ENCODE peak calls at places on chromosome 4, in nine cellular contexts. One of them, this sample, is unnamed.

GRCh38 chr4:15707363-15707715 is 4.5 kb downstream of the BST1 start:
- DNase-seq in kidney: no peak
- DNase-seq in stimulated activated CD4-positive, alpha-beta T cell treated with anti-CD3 and anti-CD28 coated beads, Interleukin-15, amount 100 ng/mL, for 1 hour: no peak
- DNase-seq in activated T-helper 1 cell treated with anti-CD3 and anti-CD28 coated beads, Interleukin-2, amount 50 U/mL, for 16 hours: no peak
- DNase-seq in activated effector memory CD4-positive, alpha-beta T cell treated with Interleukin-2 at 50 U/mL for 16 hours: no peak
- DNase-seq in T-helper 9 cell: no peak
- DNase-seq in pulmonary artery endothelial cell: no peak
- DNase-seq in Karpas-422: no peak
- DNase-seq in immature natural killer cell: no peak
- DNase-seq in this sample: no peak

GRCh38 chr4:77921701-77922100 is 59.1 kb downstream of the MRPL1 start:
- DNase-seq in activated effector memory CD4-positive, alpha-beta T cell treated with Interleukin-2 at 50 U/mL for 16 hours: no peak
- DNase-seq in pulmonary artery endothelial cell: peak
- DNase-seq in kidney: no peak
- DNase-seq in Karpas-422: no peak
- DNase-seq in T-helper 9 cell: no peak
- DNase-seq in immature natural killer cell: no peak
- DNase-seq in activated T-helper 1 cell treated with anti-CD3 and anti-CD28 coated beads, Interleukin-2, amount 50 U/mL, for 16 hours: no peak
- DNase-seq in stimulated activated CD4-positive, alpha-beta T cell treated with anti-CD3 and anti-CD28 coated beads, Interleukin-15, amount 100 ng/mL, for 1 hour: no peak
- DNase-seq in this sample: no peak

GRCh38 chr4:104486702-104487101 is 8.0 kb downstream of the CXXC4 start:
- DNase-seq in Karpas-422: no peak
- DNase-seq in kidney: no peak
- DNase-seq in immature natural killer cell: no peak
- DNase-seq in activated T-helper 1 cell treated with anti-CD3 and anti-CD28 coated beads, Interleukin-2, amount 50 U/mL, for 16 hours: no peak
- DNase-seq in T-helper 9 cell: no peak
- DNase-seq in stimulated activated CD4-positive, alpha-beta T cell treated with anti-CD3 and anti-CD28 coated beads, Interleukin-15, amount 100 ng/mL, for 1 hour: no peak
- DNase-seq in pulmonary artery endothelial cell: no peak
- DNase-seq in activated effector memory CD4-positive, alpha-beta T cell treated with Interleukin-2 at 50 U/mL for 16 hours: no peak
- DNase-seq in this sample: no peak

GRCh38 chr4:70158576-70158975 is 4.5 kb downstream of the PRR27 start:
- DNase-seq in stimulated activated CD4-positive, alpha-beta T cell treated with anti-CD3 and anti-CD28 coated beads, Interleukin-15, amount 100 ng/mL, for 1 hour: no peak
- DNase-seq in pulmonary artery endothelial cell: no peak
- DNase-seq in immature natural killer cell: no peak
- DNase-seq in activated T-helper 1 cell treated with anti-CD3 and anti-CD28 coated beads, Interleukin-2, amount 50 U/mL, for 16 hours: no peak
- DNase-seq in kidney: peak
- DNase-seq in T-helper 9 cell: no peak
- DNase-seq in activated effector memory CD4-positive, alpha-beta T cell treated with Interleukin-2 at 50 U/mL for 16 hours: no peak
- DNase-seq in Karpas-422: no peak
- DNase-seq in this sample: no peak

GRCh38 chr4:5472166-5472565 is 236.2 kb downstream of the EVC2 start:
- DNase-seq in kidney: no peak
- DNase-seq in stimulated activated CD4-positive, alpha-beta T cell treated with anti-CD3 and anti-CD28 coated beads, Interleukin-15, amount 100 ng/mL, for 1 hour: no peak
- DNase-seq in activated T-helper 1 cell treated with anti-CD3 and anti-CD28 coated beads, Interleukin-2, amount 50 U/mL, for 16 hours: no peak
- DNase-seq in pulmonary artery endothelial cell: no peak
- DNase-seq in immature natural killer cell: no peak
- DNase-seq in T-helper 9 cell: no peak
- DNase-seq in activated effector memory CD4-positive, alpha-beta T cell treated with Interleukin-2 at 50 U/mL for 16 hours: no peak
- DNase-seq in Karpas-422: no peak
- DNase-seq in this sample: no peak

GRCh38 chr4:12924728-12925320 is 559.3 kb downstream of the RAB28 start:
- DNase-seq in immature natural killer cell: no peak
- DNase-seq in stimulated activated CD4-positive, alpha-beta T cell treated with anti-CD3 and anti-CD28 coated beads, Interleukin-15, amount 100 ng/mL, for 1 hour: no peak
- DNase-seq in T-helper 9 cell: no peak
- DNase-seq in pulmonary artery endothelial cell: no peak
- DNase-seq in activated effector memory CD4-positive, alpha-beta T cell treated with Interleukin-2 at 50 U/mL for 16 hours: no peak
- DNase-seq in Karpas-422: no peak
- DNase-seq in activated T-helper 1 cell treated with anti-CD3 and anti-CD28 coated beads, Interleukin-2, amount 50 U/mL, for 16 hours: no peak
- DNase-seq in kidney: no peak
- DNase-seq in this sample: no peak

GRCh38 chr4:179624768-179625181 is 2182.5 kb upstream of the AGA start:
- DNase-seq in kidney: no peak
- DNase-seq in T-helper 9 cell: no peak
- DNase-seq in stimulated activated CD4-positive, alpha-beta T cell treated with anti-CD3 and anti-CD28 coated beads, Interleukin-15, amount 100 ng/mL, for 1 hour: no peak
- DNase-seq in activated T-helper 1 cell treated with anti-CD3 and anti-CD28 coated beads, Interleukin-2, amount 50 U/mL, for 16 hours: no peak
- DNase-seq in activated effector memory CD4-positive, alpha-beta T cell treated with Interleukin-2 at 50 U/mL for 16 hours: no peak
- DNase-seq in pulmonary artery endothelial cell: no peak
- DNase-seq in Karpas-422: no peak
- DNase-seq in immature natural killer cell: no peak
- DNase-seq in this sample: no peak

GRCh38 chr4:127069675-127070074 is 563.1 kb upstream of the INTU start:
- DNase-seq in kidney: no peak
- DNase-seq in stimulated activated CD4-positive, alpha-beta T cell treated with anti-CD3 and anti-CD28 coated beads, Interleukin-15, amount 100 ng/mL, for 1 hour: no peak
- DNase-seq in Karpas-422: no peak
- DNase-seq in pulmonary artery endothelial cell: no peak
- DNase-seq in activated T-helper 1 cell treated with anti-CD3 and anti-CD28 coated beads, Interleukin-2, amount 50 U/mL, for 16 hours: no peak
- DNase-seq in T-helper 9 cell: no peak
- DNase-seq in activated effector memory CD4-positive, alpha-beta T cell treated with Interleukin-2 at 50 U/mL for 16 hours: no peak
- DNase-seq in immature natural killer cell: no peak
- DNase-seq in this sample: no peak

GRCh38 chr4:6199344-6199921 is 916 bp downstream of the JAKMIP1 start:
- DNase-seq in immature natural killer cell: no peak
- DNase-seq in activated effector memory CD4-positive, alpha-beta T cell treated with Interleukin-2 at 50 U/mL for 16 hours: peak
- DNase-seq in T-helper 9 cell: no peak
- DNase-seq in stimulated activated CD4-positive, alpha-beta T cell treated with anti-CD3 and anti-CD28 coated beads, Interleukin-15, amount 100 ng/mL, for 1 hour: no peak
- DNase-seq in Karpas-422: no peak
- DNase-seq in kidney: peak
- DNase-seq in activated T-helper 1 cell treated with anti-CD3 and anti-CD28 coated beads, Interleukin-2, amount 50 U/mL, for 16 hours: no peak
- DNase-seq in pulmonary artery endothelial cell: no peak
- DNase-seq in this sample: peak

GRCh38 chr4:109290918-109291317 is 11.5 kb downstream of the COL25A1 start:
- DNase-seq in pulmonary artery endothelial cell: no peak
- DNase-seq in stimulated activated CD4-positive, alpha-beta T cell treated with anti-CD3 and anti-CD28 coated beads, Interleukin-15, amount 100 ng/mL, for 1 hour: no peak
- DNase-seq in activated T-helper 1 cell treated with anti-CD3 and anti-CD28 coated beads, Interleukin-2, amount 50 U/mL, for 16 hours: no peak
- DNase-seq in kidney: no peak
- DNase-seq in activated effector memory CD4-positive, alpha-beta T cell treated with Interleukin-2 at 50 U/mL for 16 hours: no peak
- DNase-seq in T-helper 9 cell: no peak
- DNase-seq in immature natural killer cell: no peak
- DNase-seq in Karpas-422: no peak
- DNase-seq in this sample: no peak

GRCh38 chr4:1081689-1082040 is 31.7 kb downstream of the RNF212 start:
- DNase-seq in activated T-helper 1 cell treated with anti-CD3 and anti-CD28 coated beads, Interleukin-2, amount 50 U/mL, for 16 hours: no peak
- DNase-seq in immature natural killer cell: no peak
- DNase-seq in pulmonary artery endothelial cell: no peak
- DNase-seq in kidney: no peak
- DNase-seq in activated effector memory CD4-positive, alpha-beta T cell treated with Interleukin-2 at 50 U/mL for 16 hours: no peak
- DNase-seq in Karpas-422: no peak
- DNase-seq in T-helper 9 cell: no peak
- DNase-seq in stimulated activated CD4-positive, alpha-beta T cell treated with anti-CD3 and anti-CD28 coated beads, Interleukin-15, amount 100 ng/mL, for 1 hour: no peak
- DNase-seq in this sample: no peak

GRCh38 chr4:36209941-36210663 is 34.2 kb downstream of the ARAP2 start:
- DNase-seq in T-helper 9 cell: no peak
- DNase-seq in activated effector memory CD4-positive, alpha-beta T cell treated with Interleukin-2 at 50 U/mL for 16 hours: no peak
- DNase-seq in pulmonary artery endothelial cell: no peak
- DNase-seq in Karpas-422: no peak
- DNase-seq in immature natural killer cell: no peak
- DNase-seq in stimulated activated CD4-positive, alpha-beta T cell treated with anti-CD3 and anti-CD28 coated beads, Interleukin-15, amount 100 ng/mL, for 1 hour: no peak
- DNase-seq in activated T-helper 1 cell treated with anti-CD3 and anti-CD28 coated beads, Interleukin-2, amount 50 U/mL, for 16 hours: no peak
- DNase-seq in kidney: no peak
- DNase-seq in this sample: no peak

GRCh38 chr4:41106081-41106480 is 108.3 kb downstream of the APBB2 start:
- DNase-seq in stimulated activated CD4-positive, alpha-beta T cell treated with anti-CD3 and anti-CD28 coated beads, Interleukin-15, amount 100 ng/mL, for 1 hour: no peak
- DNase-seq in immature natural killer cell: no peak
- DNase-seq in Karpas-422: no peak
- DNase-seq in activated T-helper 1 cell treated with anti-CD3 and anti-CD28 coated beads, Interleukin-2, amount 50 U/mL, for 16 hours: no peak
- DNase-seq in T-helper 9 cell: no peak
- DNase-seq in activated effector memory CD4-positive, alpha-beta T cell treated with Interleukin-2 at 50 U/mL for 16 hours: no peak
- DNase-seq in pulmonary artery endothelial cell: no peak
- DNase-seq in kidney: no peak
- DNase-seq in this sample: no peak

GRCh38 chr4:112604590-112604989 is 32.1 kb downstream of the ZGRF1 start:
- DNase-seq in activated effector memory CD4-positive, alpha-beta T cell treated with Interleukin-2 at 50 U/mL for 16 hours: no peak
- DNase-seq in stimulated activated CD4-positive, alpha-beta T cell treated with anti-CD3 and anti-CD28 coated beads, Interleukin-15, amount 100 ng/mL, for 1 hour: no peak
- DNase-seq in Karpas-422: peak
- DNase-seq in immature natural killer cell: peak
- DNase-seq in pulmonary artery endothelial cell: peak
- DNase-seq in kidney: no peak
- DNase-seq in T-helper 9 cell: peak
- DNase-seq in activated T-helper 1 cell treated with anti-CD3 and anti-CD28 coated beads, Interleukin-2, amount 50 U/mL, for 16 hours: no peak
- DNase-seq in this sample: peak

GRCh38 chr4:73019462-73020047 is 50.0 kb downstream of the COX18 start:
- DNase-seq in activated effector memory CD4-positive, alpha-beta T cell treated with Interleukin-2 at 50 U/mL for 16 hours: no peak
- DNase-seq in kidney: no peak
- DNase-seq in T-helper 9 cell: no peak
- DNase-seq in stimulated activated CD4-positive, alpha-beta T cell treated with anti-CD3 and anti-CD28 coated beads, Interleukin-15, amount 100 ng/mL, for 1 hour: no peak
- DNase-seq in Karpas-422: peak
- DNase-seq in immature natural killer cell: peak
- DNase-seq in activated T-helper 1 cell treated with anti-CD3 and anti-CD28 coated beads, Interleukin-2, amount 50 U/mL, for 16 hours: no peak
- DNase-seq in pulmonary artery endothelial cell: no peak
- DNase-seq in this sample: no peak

GRCh38 chr4:95949136-95949765 is 109.4 kb downstream of the PDHA2 start:
- DNase-seq in Karpas-422: no peak
- DNase-seq in activated effector memory CD4-positive, alpha-beta T cell treated with Interleukin-2 at 50 U/mL for 16 hours: no peak
- DNase-seq in stimulated activated CD4-positive, alpha-beta T cell treated with anti-CD3 and anti-CD28 coated beads, Interleukin-15, amount 100 ng/mL, for 1 hour: no peak
- DNase-seq in pulmonary artery endothelial cell: no peak
- DNase-seq in T-helper 9 cell: no peak
- DNase-seq in activated T-helper 1 cell treated with anti-CD3 and anti-CD28 coated beads, Interleukin-2, amount 50 U/mL, for 16 hours: no peak
- DNase-seq in kidney: no peak
- DNase-seq in immature natural killer cell: no peak
- DNase-seq in this sample: no peak

GRCh38 chr4:4386736-4387392 is at the start of gene NSG1:
- DNase-seq in pulmonary artery endothelial cell: no peak
- DNase-seq in Karpas-422: no peak
- DNase-seq in activated T-helper 1 cell treated with anti-CD3 and anti-CD28 coated beads, Interleukin-2, amount 50 U/mL, for 16 hours: peak
- DNase-seq in activated effector memory CD4-positive, alpha-beta T cell treated with Interleukin-2 at 50 U/mL for 16 hours: peak
- DNase-seq in immature natural killer cell: no peak
- DNase-seq in kidney: peak
- DNase-seq in T-helper 9 cell: peak
- DNase-seq in stimulated activated CD4-positive, alpha-beta T cell treated with anti-CD3 and anti-CD28 coated beads, Interleukin-15, amount 100 ng/mL, for 1 hour: no peak
- DNase-seq in this sample: peak

GRCh38 chr4:183343730-183344129 is 21.5 kb upstream of the CLDN24 start:
- DNase-seq in T-helper 9 cell: no peak
- DNase-seq in Karpas-422: no peak
- DNase-seq in immature natural killer cell: no peak
- DNase-seq in pulmonary artery endothelial cell: no peak
- DNase-seq in stimulated activated CD4-positive, alpha-beta T cell treated with anti-CD3 and anti-CD28 coated beads, Interleukin-15, amount 100 ng/mL, for 1 hour: no peak
- DNase-seq in activated T-helper 1 cell treated with anti-CD3 and anti-CD28 coated beads, Interleukin-2, amount 50 U/mL, for 16 hours: no peak
- DNase-seq in kidney: peak
- DNase-seq in activated effector memory CD4-positive, alpha-beta T cell treated with Interleukin-2 at 50 U/mL for 16 hours: no peak
- DNase-seq in this sample: no peak

GRCh38 chr4:96004341-96004740 is 164.4 kb downstream of the PDHA2 start:
- DNase-seq in Karpas-422: no peak
- DNase-seq in stimulated activated CD4-positive, alpha-beta T cell treated with anti-CD3 and anti-CD28 coated beads, Interleukin-15, amount 100 ng/mL, for 1 hour: no peak
- DNase-seq in activated T-helper 1 cell treated with anti-CD3 and anti-CD28 coated beads, Interleukin-2, amount 50 U/mL, for 16 hours: no peak
- DNase-seq in immature natural killer cell: no peak
- DNase-seq in pulmonary artery endothelial cell: no peak
- DNase-seq in T-helper 9 cell: no peak
- DNase-seq in kidney: no peak
- DNase-seq in activated effector memory CD4-positive, alpha-beta T cell treated with Interleukin-2 at 50 U/mL for 16 hours: no peak
- DNase-seq in this sample: no peak

GRCh38 chr4:133147922-133148689 is 988 bp upstream of the PCDH10 start:
- DNase-seq in activated T-helper 1 cell treated with anti-CD3 and anti-CD28 coated beads, Interleukin-2, amount 50 U/mL, for 16 hours: no peak
- DNase-seq in T-helper 9 cell: no peak
- DNase-seq in immature natural killer cell: no peak
- DNase-seq in kidney: peak
- DNase-seq in stimulated activated CD4-positive, alpha-beta T cell treated with anti-CD3 and anti-CD28 coated beads, Interleukin-15, amount 100 ng/mL, for 1 hour: no peak
- DNase-seq in pulmonary artery endothelial cell: no peak
- DNase-seq in activated effector memory CD4-positive, alpha-beta T cell treated with Interleukin-2 at 50 U/mL for 16 hours: no peak
- DNase-seq in Karpas-422: no peak
- DNase-seq in this sample: no peak

GRCh38 chr4:67674098-67674497 is 26.9 kb downstream of the UBA6 start:
- DNase-seq in T-helper 9 cell: no peak
- DNase-seq in immature natural killer cell: no peak
- DNase-seq in stimulated activated CD4-positive, alpha-beta T cell treated with anti-CD3 and anti-CD28 coated beads, Interleukin-15, amount 100 ng/mL, for 1 hour: no peak
- DNase-seq in Karpas-422: no peak
- DNase-seq in activated T-helper 1 cell treated with anti-CD3 and anti-CD28 coated beads, Interleukin-2, amount 50 U/mL, for 16 hours: no peak
- DNase-seq in pulmonary artery endothelial cell: no peak
- DNase-seq in activated effector memory CD4-positive, alpha-beta T cell treated with Interleukin-2 at 50 U/mL for 16 hours: no peak
- DNase-seq in kidney: no peak
- DNase-seq in this sample: no peak

GRCh38 chr4:89303177-89303576 is 4.4 kb downstream of the GPRIN3 start:
- DNase-seq in Karpas-422: no peak
- DNase-seq in activated T-helper 1 cell treated with anti-CD3 and anti-CD28 coated beads, Interleukin-2, amount 50 U/mL, for 16 hours: no peak
- DNase-seq in pulmonary artery endothelial cell: no peak
- DNase-seq in kidney: peak
- DNase-seq in immature natural killer cell: peak
- DNase-seq in activated effector memory CD4-positive, alpha-beta T cell treated with Interleukin-2 at 50 U/mL for 16 hours: peak
- DNase-seq in stimulated activated CD4-positive, alpha-beta T cell treated with anti-CD3 and anti-CD28 coated beads, Interleukin-15, amount 100 ng/mL, for 1 hour: no peak
- DNase-seq in T-helper 9 cell: no peak
- DNase-seq in this sample: peak

GRCh38 chr4:80963051-80963450 is 67.5 kb upstream of the BMP3 start:
- DNase-seq in T-helper 9 cell: no peak
- DNase-seq in immature natural killer cell: no peak
- DNase-seq in kidney: no peak
- DNase-seq in activated effector memory CD4-positive, alpha-beta T cell treated with Interleukin-2 at 50 U/mL for 16 hours: no peak
- DNase-seq in pulmonary artery endothelial cell: no peak
- DNase-seq in Karpas-422: no peak
- DNase-seq in stimulated activated CD4-positive, alpha-beta T cell treated with anti-CD3 and anti-CD28 coated beads, Interleukin-15, amount 100 ng/mL, for 1 hour: no peak
- DNase-seq in activated T-helper 1 cell treated with anti-CD3 and anti-CD28 coated beads, Interleukin-2, amount 50 U/mL, for 16 hours: no peak
- DNase-seq in this sample: no peak

GRCh38 chr4:86935833-86936721 is 1.3 kb downstream of the AFF1 start:
- DNase-seq in stimulated activated CD4-positive, alpha-beta T cell treated with anti-CD3 and anti-CD28 coated beads, Interleukin-15, amount 100 ng/mL, for 1 hour: peak
- DNase-seq in immature natural killer cell: peak
- DNase-seq in activated T-helper 1 cell treated with anti-CD3 and anti-CD28 coated beads, Interleukin-2, amount 50 U/mL, for 16 hours: peak
- DNase-seq in Karpas-422: peak
- DNase-seq in activated effector memory CD4-positive, alpha-beta T cell treated with Interleukin-2 at 50 U/mL for 16 hours: peak
- DNase-seq in pulmonary artery endothelial cell: no peak
- DNase-seq in T-helper 9 cell: peak
- DNase-seq in kidney: peak
- DNase-seq in this sample: peak

GRCh38 chr4:8218371-8219050 is 19.4 kb downstream of the SH3TC1 start:
- DNase-seq in activated T-helper 1 cell treated with anti-CD3 and anti-CD28 coated beads, Interleukin-2, amount 50 U/mL, for 16 hours: no peak
- DNase-seq in immature natural killer cell: no peak
- DNase-seq in kidney: peak
- DNase-seq in activated effector memory CD4-positive, alpha-beta T cell treated with Interleukin-2 at 50 U/mL for 16 hours: no peak
- DNase-seq in Karpas-422: no peak
- DNase-seq in pulmonary artery endothelial cell: no peak
- DNase-seq in stimulated activated CD4-positive, alpha-beta T cell treated with anti-CD3 and anti-CD28 coated beads, Interleukin-15, amount 100 ng/mL, for 1 hour: no peak
- DNase-seq in T-helper 9 cell: no peak
- DNase-seq in this sample: no peak

GRCh38 chr4:145843148-145843547 is 95.5 kb downstream of the ZNF827 start:
- DNase-seq in kidney: no peak
- DNase-seq in immature natural killer cell: no peak
- DNase-seq in pulmonary artery endothelial cell: peak
- DNase-seq in T-helper 9 cell: no peak
- DNase-seq in activated T-helper 1 cell treated with anti-CD3 and anti-CD28 coated beads, Interleukin-2, amount 50 U/mL, for 16 hours: no peak
- DNase-seq in stimulated activated CD4-positive, alpha-beta T cell treated with anti-CD3 and anti-CD28 coated beads, Interleukin-15, amount 100 ng/mL, for 1 hour: no peak
- DNase-seq in activated effector memory CD4-positive, alpha-beta T cell treated with Interleukin-2 at 50 U/mL for 16 hours: no peak
- DNase-seq in Karpas-422: no peak
- DNase-seq in this sample: no peak

GRCh38 chr4:80926446-80926845 is 104.1 kb upstream of the BMP3 start:
- DNase-seq in activated effector memory CD4-positive, alpha-beta T cell treated with Interleukin-2 at 50 U/mL for 16 hours: no peak
- DNase-seq in kidney: no peak
- DNase-seq in stimulated activated CD4-positive, alpha-beta T cell treated with anti-CD3 and anti-CD28 coated beads, Interleukin-15, amount 100 ng/mL, for 1 hour: no peak
- DNase-seq in immature natural killer cell: no peak
- DNase-seq in T-helper 9 cell: no peak
- DNase-seq in Karpas-422: no peak
- DNase-seq in activated T-helper 1 cell treated with anti-CD3 and anti-CD28 coated beads, Interleukin-2, amount 50 U/mL, for 16 hours: no peak
- DNase-seq in pulmonary artery endothelial cell: no peak
- DNase-seq in this sample: no peak

GRCh38 chr4:182819751-182820150 is 97.4 kb downstream of the DCTD start:
- DNase-seq in pulmonary artery endothelial cell: no peak
- DNase-seq in kidney: no peak
- DNase-seq in activated effector memory CD4-positive, alpha-beta T cell treated with Interleukin-2 at 50 U/mL for 16 hours: no peak
- DNase-seq in stimulated activated CD4-positive, alpha-beta T cell treated with anti-CD3 and anti-CD28 coated beads, Interleukin-15, amount 100 ng/mL, for 1 hour: no peak
- DNase-seq in activated T-helper 1 cell treated with anti-CD3 and anti-CD28 coated beads, Interleukin-2, amount 50 U/mL, for 16 hours: no peak
- DNase-seq in Karpas-422: no peak
- DNase-seq in T-helper 9 cell: no peak
- DNase-seq in immature natural killer cell: no peak
- DNase-seq in this sample: no peak

GRCh38 chr4:113673450-113673849 is 88.1 kb downstream of the CAMK2D start:
- DNase-seq in T-helper 9 cell: no peak
- DNase-seq in Karpas-422: peak
- DNase-seq in immature natural killer cell: peak
- DNase-seq in activated effector memory CD4-positive, alpha-beta T cell treated with Interleukin-2 at 50 U/mL for 16 hours: no peak
- DNase-seq in stimulated activated CD4-positive, alpha-beta T cell treated with anti-CD3 and anti-CD28 coated beads, Interleukin-15, amount 100 ng/mL, for 1 hour: no peak
- DNase-seq in activated T-helper 1 cell treated with anti-CD3 and anti-CD28 coated beads, Interleukin-2, amount 50 U/mL, for 16 hours: no peak
- DNase-seq in pulmonary artery endothelial cell: no peak
- DNase-seq in kidney: no peak
- DNase-seq in this sample: no peak

GRCh38 chr4:1374706-1375045 is 27.7 kb downstream of the UVSSA start:
- DNase-seq in activated T-helper 1 cell treated with anti-CD3 and anti-CD28 coated beads, Interleukin-2, amount 50 U/mL, for 16 hours: no peak
- DNase-seq in pulmonary artery endothelial cell: no peak
- DNase-seq in T-helper 9 cell: no peak
- DNase-seq in immature natural killer cell: no peak
- DNase-seq in stimulated activated CD4-positive, alpha-beta T cell treated with anti-CD3 and anti-CD28 coated beads, Interleukin-15, amount 100 ng/mL, for 1 hour: no peak
- DNase-seq in Karpas-422: no peak
- DNase-seq in kidney: no peak
- DNase-seq in activated effector memory CD4-positive, alpha-beta T cell treated with Interleukin-2 at 50 U/mL for 16 hours: no peak
- DNase-seq in this sample: no peak

GRCh38 chr4:1810765-1811164 is 17.7 kb downstream of the FGFR3 start:
- DNase-seq in immature natural killer cell: no peak
- DNase-seq in activated effector memory CD4-positive, alpha-beta T cell treated with Interleukin-2 at 50 U/mL for 16 hours: no peak
- DNase-seq in stimulated activated CD4-positive, alpha-beta T cell treated with anti-CD3 and anti-CD28 coated beads, Interleukin-15, amount 100 ng/mL, for 1 hour: no peak
- DNase-seq in pulmonary artery endothelial cell: no peak
- DNase-seq in T-helper 9 cell: no peak
- DNase-seq in kidney: peak
- DNase-seq in activated T-helper 1 cell treated with anti-CD3 and anti-CD28 coated beads, Interleukin-2, amount 50 U/mL, for 16 hours: no peak
- DNase-seq in Karpas-422: no peak
- DNase-seq in this sample: no peak

This sample was measured in effector memory CD8-positive, alpha-beta T cell.